ENCODE peak calls at places on chromosomes 3 and 15, in five cellular contexts. One of them, this sample, is unnamed.
A peak's percentile ranks its signal among the peaks of the same experiment; 100 is the strongest.

GRCh38 chr15:54619180-54619579 is 577.6 kb downstream of the RSL24D1 start:
- DNase-seq in HCT116: no peak
- DNase-seq in SK-N-SH: no peak
- DNase-seq in A549: no peak
- DNase-seq in WTC11: no peak
- DNase-seq in this sample: no peak

GRCh38 chr15:32861741-32862140 is 143.9 kb downstream of the GREM1 start:
- DNase-seq in SK-N-SH: peak; percentile 13
- DNase-seq in A549: no peak
- DNase-seq in HCT116: no peak
- DNase-seq in WTC11: peak; percentile 26
- DNase-seq in this sample: peak; percentile 56

GRCh38 chr3:158249183-158249582 is 139.3 kb downstream of the RSRC1 start:
- DNase-seq in SK-N-SH: no peak
- DNase-seq in A549: no peak
- DNase-seq in WTC11: no peak
- DNase-seq in HCT116: no peak
- DNase-seq in this sample: no peak

GRCh38 chr3:184710870-184711365 is 946 bp downstream of the MAGEF1 start:
- DNase-seq in HCT116: no peak
- DNase-seq in SK-N-SH: no peak
- DNase-seq in A549: peak; percentile 11
- DNase-seq in WTC11: no peak
- DNase-seq in this sample: no peak

GRCh38 chr3:196634224-196634623 is 5.3 kb upstream of the NRROS start:
- DNase-seq in HCT116: no peak
- DNase-seq in WTC11: no peak
- DNase-seq in A549: no peak
- DNase-seq in SK-N-SH: no peak
- DNase-seq in this sample: no peak

GRCh38 chr3:45864760-45865567 is 21.4 kb upstream of the CCR9 start:
- DNase-seq in WTC11: no peak
- DNase-seq in A549: no peak
- DNase-seq in SK-N-SH: no peak
- DNase-seq in HCT116: no peak
- DNase-seq in this sample: no peak

GRCh38 chr3:179016979-179017670 is 54.5 kb downstream of the ZMAT3 start:
- DNase-seq in A549: no peak
- DNase-seq in WTC11: no peak
- DNase-seq in SK-N-SH: no peak
- DNase-seq in HCT116: no peak
- DNase-seq in this sample: no peak

GRCh38 chr3:191774485-191774884 is 313.5 kb downstream of the PYDC2 start:
- DNase-seq in SK-N-SH: no peak
- DNase-seq in HCT116: peak; percentile 87
- DNase-seq in WTC11: no peak
- DNase-seq in A549: peak; percentile 81
- DNase-seq in this sample: no peak

GRCh38 chr3:126982522-126983175 is at the start of gene PLXNA1:
- DNase-seq in WTC11: peak; percentile 79
- DNase-seq in HCT116: peak; percentile 64
- DNase-seq in SK-N-SH: peak; percentile 97
- DNase-seq in A549: peak; percentile 81
- DNase-seq in this sample: peak; percentile 15

GRCh38 chr3:159840900-159841299 is 147.7 kb upstream of the IL12A start:
- DNase-seq in SK-N-SH: no peak
- DNase-seq in A549: peak; percentile 64
- DNase-seq in WTC11: no peak
- DNase-seq in HCT116: no peak
- DNase-seq in this sample: no peak

DNA sequence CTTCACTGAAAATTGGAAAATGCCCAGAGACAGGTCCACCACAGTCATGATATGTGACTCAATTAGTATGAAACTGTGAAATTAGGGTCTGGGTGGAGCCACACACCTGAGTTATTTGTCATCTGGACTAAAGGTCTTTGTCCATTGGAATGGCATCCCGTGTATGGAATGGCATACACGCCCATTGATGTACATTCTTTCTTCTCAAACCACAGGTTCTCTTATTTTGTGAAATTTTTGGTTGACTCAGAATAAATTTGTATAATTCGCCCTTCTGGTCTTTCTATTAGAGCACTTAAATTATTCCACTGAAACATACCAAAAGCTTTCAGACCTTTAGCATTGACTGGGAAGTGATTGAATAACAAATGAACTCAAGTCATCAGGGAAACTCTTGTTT is 66.8 kb upstream of the UBE2E1 start:
- DNase-seq in WTC11: no peak
- DNase-seq in A549: peak; percentile 58
- DNase-seq in SK-N-SH: no peak
- DNase-seq in HCT116: peak; percentile 74
- DNase-seq in this sample: no peak
- TF ChIP-seq MAX in WTC11: no peak
- TF ChIP-seq MAX in A549: no peak
- TF ChIP-seq MAX in SK-N-SH: no peak
- TF ChIP-seq MAX in HCT116: peak; percentile 27
- TF ChIP-seq MAX in this sample: no peak

DNA sequence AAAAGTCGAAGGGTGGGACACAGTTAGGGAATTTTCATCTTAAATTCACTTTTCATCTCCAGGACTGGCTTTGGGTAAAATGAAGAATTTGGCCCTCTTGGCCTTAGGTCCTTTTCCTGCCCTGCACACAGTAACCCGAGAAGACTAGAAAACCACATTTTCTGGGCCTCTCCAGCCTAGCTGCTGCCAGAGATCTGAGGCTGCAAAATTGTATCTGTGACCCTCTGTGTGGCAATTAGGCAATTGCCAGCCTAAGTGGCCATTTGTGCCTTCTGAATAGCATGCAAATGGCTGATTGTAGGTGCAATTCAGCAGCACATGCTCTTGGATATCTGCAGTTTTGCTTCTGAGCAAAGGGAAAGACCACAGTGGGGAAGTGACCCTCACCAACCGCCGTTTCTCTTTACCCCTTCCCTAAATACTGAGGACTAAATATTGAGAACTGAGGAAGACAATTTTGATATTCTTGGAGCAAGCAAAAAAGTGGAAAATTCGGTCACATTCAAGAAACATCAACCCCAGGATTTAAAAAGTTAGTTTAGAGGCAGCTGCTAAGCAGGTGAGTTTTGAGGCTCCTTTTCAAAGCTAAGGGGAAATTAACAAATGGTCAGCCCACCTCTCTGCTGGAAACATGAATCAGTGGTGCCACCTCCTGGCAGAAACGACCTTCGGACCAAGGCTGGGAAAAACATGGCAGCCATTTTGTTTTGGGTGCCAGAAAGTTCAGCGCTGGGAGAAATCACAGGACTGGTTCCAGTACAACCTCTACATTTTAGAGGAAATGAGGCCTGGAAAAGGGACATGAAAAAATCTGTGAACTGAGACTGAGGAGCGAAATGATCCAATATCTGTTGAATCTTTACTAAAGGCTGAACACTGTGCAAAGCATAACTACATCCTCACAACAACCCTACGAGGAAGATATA is 56.6 kb upstream of the PRTG start:
- DNase-seq in WTC11: peak; percentile 79
- DNase-seq in SK-N-SH: peak; percentile 73
- DNase-seq in HCT116: peak; percentile 32
- DNase-seq in A549: peak; percentile 63
- DNase-seq in this sample: peak; percentile 84
- TF ChIP-seq MAX in WTC11: no peak
- TF ChIP-seq MAX in SK-N-SH: no peak
- TF ChIP-seq MAX in HCT116: no peak
- TF ChIP-seq MAX in A549: no peak
- TF ChIP-seq MAX in this sample: no peak

DNA sequence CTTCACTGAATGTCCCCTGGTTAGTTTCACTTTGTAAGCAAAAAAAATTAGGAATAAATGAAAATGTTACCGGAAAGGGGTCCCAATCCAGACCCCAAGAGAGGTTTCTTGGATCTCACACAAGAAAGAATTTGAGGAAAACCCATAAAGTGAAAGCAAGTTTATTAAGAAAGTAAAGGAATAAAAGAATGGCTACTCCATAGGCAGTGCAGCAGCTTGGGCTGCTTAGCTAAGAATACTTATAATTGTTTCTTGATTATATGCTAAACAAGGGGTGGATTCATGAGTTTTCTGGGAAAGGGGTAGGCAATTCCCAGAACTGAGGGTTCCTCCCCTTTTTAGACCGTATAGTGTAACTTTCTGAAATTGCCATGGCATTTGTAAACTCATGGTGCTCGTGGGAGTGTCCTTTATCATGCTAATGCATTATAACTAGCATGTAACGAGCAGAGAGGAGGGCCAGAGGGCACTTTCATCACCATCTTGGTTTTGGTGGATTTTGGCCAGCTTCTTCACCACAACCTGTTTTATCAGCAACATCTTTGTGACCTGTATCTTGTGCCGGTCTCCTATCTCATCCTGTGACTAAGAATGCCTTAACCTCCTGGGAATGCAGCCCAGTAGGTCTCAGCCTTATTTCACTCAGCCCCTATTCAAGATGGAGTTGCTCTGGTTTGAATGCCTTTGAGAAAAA is 41.0 kb upstream of the CMSS1 start:
- DNase-seq in SK-N-SH: no peak
- DNase-seq in WTC11: no peak
- DNase-seq in A549: no peak
- DNase-seq in HCT116: no peak
- DNase-seq in this sample: no peak
- TF ChIP-seq MAX in SK-N-SH: no peak
- TF ChIP-seq MAX in WTC11: no peak
- TF ChIP-seq MAX in A549: no peak
- TF ChIP-seq MAX in HCT116: no peak
- TF ChIP-seq MAX in this sample: no peak

GRCh38 chr3:42068303-42069088 is 22.7 kb upstream of the TRAK1 start:
- DNase-seq in HCT116: no peak
- DNase-seq in WTC11: no peak
- DNase-seq in SK-N-SH: no peak
- DNase-seq in A549: no peak
- DNase-seq in this sample: no peak

GRCh38 chr3:42070089-42070885 is 20.9 kb upstream of the TRAK1 start:
- DNase-seq in SK-N-SH: no peak
- DNase-seq in A549: no peak
- DNase-seq in HCT116: no peak
- DNase-seq in WTC11: no peak
- DNase-seq in this sample: no peak

GRCh38 chr3:42063886-42064285 is 27.3 kb upstream of the TRAK1 start:
- DNase-seq in HCT116: no peak
- DNase-seq in WTC11: no peak
- DNase-seq in A549: peak; percentile 45
- DNase-seq in SK-N-SH: peak; percentile 51
- DNase-seq in this sample: no peak

GRCh38 chr3:42067324-42067723 is 23.8 kb upstream of the TRAK1 start:
- DNase-seq in WTC11: no peak
- DNase-seq in SK-N-SH: no peak
- DNase-seq in HCT116: no peak
- DNase-seq in A549: no peak
- DNase-seq in this sample: no peak

GRCh38 chr3:42066516-42067181 is 24.5 kb upstream of the TRAK1 start:
- DNase-seq in WTC11: peak; percentile 43
- DNase-seq in HCT116: no peak
- DNase-seq in SK-N-SH: peak; percentile 46
- DNase-seq in A549: no peak
- DNase-seq in this sample: no peak
- TF ChIP-seq MAX in WTC11: no peak
- TF ChIP-seq MAX in HCT116: no peak
- TF ChIP-seq MAX in SK-N-SH: no peak
- TF ChIP-seq MAX in A549: no peak
- TF ChIP-seq MAX in this sample: no peak

DNA sequence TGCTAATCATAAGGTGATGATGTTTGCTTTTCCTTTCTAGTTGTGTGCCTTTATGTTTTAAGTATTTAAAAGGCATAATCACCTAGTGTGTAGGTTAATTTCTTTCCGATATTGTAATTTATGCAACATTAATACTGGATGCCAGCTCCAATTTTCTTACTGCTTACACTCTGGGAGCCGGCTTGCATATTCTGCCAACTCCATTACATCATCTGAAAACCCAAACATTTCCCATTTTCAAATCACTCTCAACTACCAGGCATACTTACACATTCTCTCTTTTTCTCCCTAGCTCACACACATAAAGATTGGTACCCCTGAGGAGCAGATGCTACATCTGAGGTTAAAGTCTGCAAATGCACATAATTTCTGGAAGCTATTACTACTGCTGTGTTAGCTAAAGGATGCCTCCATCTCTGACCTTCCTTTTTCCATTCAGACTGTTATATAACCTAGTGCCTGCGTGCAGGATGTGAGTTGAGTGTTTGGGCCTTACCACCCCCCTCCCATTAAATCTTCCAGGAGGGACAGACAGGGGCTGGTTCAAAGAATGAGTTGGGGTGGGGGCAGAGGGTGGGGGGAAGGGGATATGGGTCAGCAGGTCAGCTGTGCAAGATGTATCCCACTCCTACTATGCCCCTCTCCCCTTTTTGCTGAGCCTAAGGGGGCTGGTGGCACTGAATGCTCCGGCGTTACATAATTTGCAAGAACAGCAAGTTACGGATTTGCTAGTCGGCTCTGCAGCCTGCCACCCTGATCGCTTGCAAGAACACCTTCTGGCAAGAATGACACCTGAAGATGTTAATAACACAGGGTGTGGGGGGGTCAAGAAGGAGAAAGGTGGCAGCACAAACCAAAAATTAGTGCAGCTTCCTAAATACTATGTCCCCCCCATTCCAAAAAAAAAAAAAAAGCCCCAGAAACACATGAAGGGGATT is 2.5 kb downstream of the RORA start:
- DNase-seq in A549: no peak
- DNase-seq in HCT116: no peak
- DNase-seq in SK-N-SH: no peak
- DNase-seq in WTC11: no peak
- DNase-seq in this sample: no peak
- TF ChIP-seq MAX in A549: no peak
- TF ChIP-seq MAX in HCT116: no peak
- TF ChIP-seq MAX in SK-N-SH: no peak
- TF ChIP-seq MAX in WTC11: no peak
- TF ChIP-seq MAX in this sample: no peak

DNA sequence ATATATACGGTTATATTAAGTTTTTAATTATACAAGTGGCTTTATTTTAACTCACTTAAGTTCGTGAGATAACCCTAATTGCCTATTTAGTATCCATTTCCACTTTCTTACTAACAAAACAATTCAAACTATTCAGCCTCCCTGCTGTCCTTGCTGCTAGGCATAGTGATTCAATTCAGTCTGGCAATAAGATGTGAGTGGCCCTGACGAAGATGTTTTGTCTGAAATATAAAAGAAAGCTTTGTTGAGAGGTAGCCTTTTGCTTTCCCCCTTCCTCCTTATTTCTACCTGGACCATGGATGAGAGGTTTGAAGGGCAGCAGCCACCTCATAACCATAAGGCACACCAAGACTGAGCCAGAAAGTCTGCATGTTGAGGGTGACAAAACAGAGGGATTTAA is 89.3 kb upstream of the TRIM42 start:
- DNase-seq in HCT116: no peak
- DNase-seq in A549: no peak
- DNase-seq in SK-N-SH: no peak
- DNase-seq in WTC11: no peak
- DNase-seq in this sample: no peak
- TF ChIP-seq MAX in HCT116: no peak
- TF ChIP-seq MAX in A549: no peak
- TF ChIP-seq MAX in SK-N-SH: no peak
- TF ChIP-seq MAX in WTC11: no peak
- TF ChIP-seq MAX in this sample: no peak

GRCh38 chr3:152283492-152284381 is 15.0 kb downstream of the MBNL1 start:
- DNase-seq in SK-N-SH: no peak
- DNase-seq in A549: no peak
- DNase-seq in HCT116: no peak
- DNase-seq in WTC11: no peak
- DNase-seq in this sample: no peak
- TF ChIP-seq MAX in SK-N-SH: no peak
- TF ChIP-seq MAX in A549: no peak
- TF ChIP-seq MAX in HCT116: no peak
- TF ChIP-seq MAX in WTC11: no peak
- TF ChIP-seq MAX in this sample: no peak

This sample was measured in H1.